ENCODE peak calls at places on chromosomes 13 and 19, in six cellular contexts. G is left lung; D is anterior cingulate cortex; O is stimulated activated CD8-positive, alpha-beta memory T cell treated with anti-CD3 and anti-CD28 coated beads, Interleukin-4, amount 100 ng/mL, for 1 hour; V is glutamatergic neuron; Z is caudate nucleus. J is an unnamed sample.

GRCh38 chr13:76271728-76272232 is 614.4 kb downstream of the KCTD12 start:
- DNase-seq in G (no peak), D (no peak), O (no peak), V (no peak), Z (no peak), J (no peak)

GRCh38 chr13:78192721-78193120 is 274.1 kb upstream of the EDNRB start:
- DNase-seq in G (no peak), D (no peak), O (no peak), V (no peak), Z (no peak), J (no peak)

GRCh38 chr19:17202249-17202648 is 12.9 kb upstream of the USE1 start:
- DNase-seq in G (no peak), D (no peak), O (no peak), V (no peak), Z (no peak), J (no peak)

GRCh38 chr13:106318941-106319411 is 216.5 kb downstream of the EFNB2 start:
- DNase-seq in G (no peak), D (no peak), O (no peak), V (no peak), Z (no peak), J (no peak)

GRCh38 chr19:40718774-40719391 is 2.0 kb downstream of the ITPKC start:
- DNase-seq in G (peak), D (peak), O (no peak), V (peak), Z (peak), J (peak)

GRCh38 chr13:35979378-35979911 is 151.7 kb downstream of the DCLK1 start:
- DNase-seq in G (no peak), D (no peak), O (no peak), V (no peak), Z (no peak), J (no peak)

GRCh38 chr13:20412761-20413355 is 112.8 kb downstream of the CRYL1 start:
- DNase-seq in G (no peak), D (no peak), O (no peak), V (no peak), Z (no peak), J (peak)

GRCh38 chr13:44219808-44220544 is 153.6 kb upstream of the SERP2 start:
- DNase-seq in G (no peak), D (no peak), O (no peak), V (no peak), Z (no peak), J (no peak)

GRCh38 chr13:111178417-111178816 is 63.3 kb downstream of the ARHGEF7 start:
- DNase-seq in G (no peak), D (no peak), O (no peak), V (peak), Z (no peak), J (no peak)

GRCh38 chr19:20367811-20368294 is 197.7 kb downstream of the ZNF737 start:
- DNase-seq in G (no peak), D (peak), O (no peak), V (peak), Z (peak), J (no peak)

GRCh38 chr19:41904118-41904870 is 21.3 kb downstream of the ARHGEF1 start:
- DNase-seq in G (peak), D (no peak), O (no peak), V (no peak), Z (no peak), J (no peak)

GRCh38 chr13:27637289-27637626 is 15.6 kb downstream of the POLR1D start:
- DNase-seq in G (no peak), D (no peak), O (no peak), V (no peak), Z (no peak), J (no peak)

GRCh38 chr19:29509456-29509855 is 16.3 kb upstream of the VSTM2B start:
- DNase-seq in G (peak), D (no peak), O (no peak), V (peak), Z (no peak), J (no peak)

GRCh38 chr13:49456156-49456555 is 12.1 kb downstream of the SETDB2 start:
- DNase-seq in G (no peak), D (no peak), O (no peak), V (no peak), Z (no peak), J (no peak)

GRCh38 chr13:34257980-34258379 is 440.0 kb downstream of the RFC3 start:
- DNase-seq in G (no peak), D (no peak), O (no peak), V (no peak), Z (no peak), J (no peak)

GRCh38 chr13:113756441-113757097 is 2.5 kb upstream of the TMEM255B start:
- DNase-seq in G (no peak), D (no peak), O (no peak), V (no peak), Z (no peak), J (peak)

J was measured in cardiac septum.